ENCODE peak calls at places on chromosome 15, in four cellular contexts. G, D, F and L are unnamed samples.

GRCh38 chr15:37100109-37100873 is at the start of gene MEIS2:
- DNase-seq in G (peak; percentile 92), D (peak; percentile 96), F (peak; percentile 91), L (peak; percentile 98)

GRCh38 chr15:53753813-53754212 is 5.7 kb downstream of the WDR72 start:
- DNase-seq in G (no peak), D (no peak), F (no peak), L (no peak)

GRCh38 chr15:67101981-67102929 is 36.9 kb downstream of the SMAD3 start:
- DNase-seq in G (no peak), D (peak; percentile 87), F (no peak), L (no peak)

GRCh38 chr15:48522123-48522522 is 123.4 kb downstream of the FBN1 start:
- DNase-seq in G (no peak), D (no peak), F (no peak), L (no peak)

GRCh38 chr15:50137330-50137761 is 18.3 kb upstream of the ATP8B4 start:
- DNase-seq in G (no peak), D (peak; percentile 99), F (no peak), L (no peak)

GRCh38 chr15:63982381-63982854 is 63.9 kb downstream of the DAPK2 start:
- DNase-seq in G (no peak), D (no peak), F (no peak), L (no peak)

GRCh38 chr15:68887120-68887519 is 43.2 kb upstream of the SPESP1 start:
- DNase-seq in G (no peak), D (no peak), F (no peak), L (peak; percentile 75)

GRCh38 chr15:80265021-80265420 is 13.0 kb upstream of the CTXND1 start:
- DNase-seq in G (no peak), D (peak; percentile 17), F (no peak), L (no peak)

GRCh38 chr15:72222433-72222832 is 8.6 kb downstream of the PKM start:
- DNase-seq in G (peak; percentile 76), D (no peak), F (no peak), L (no peak)

GRCh38 chr15:35580606-35581005 is 34.6 kb upstream of the DPH6 start:
- DNase-seq in G (no peak), D (no peak), F (no peak), L (no peak)

GRCh38 chr15:38651328-38652038 is 86.9 kb upstream of the RASGRP1 start:
- DNase-seq in G (no peak), D (no peak), F (peak; percentile 57), L (no peak)

GRCh38 chr15:62809106-62809967 is 233.2 kb upstream of the TPM1 start:
- DNase-seq in G (no peak), D (peak; percentile 88), F (peak; percentile 5), L (no peak)

GRCh38 chr15:56963719-56964118 is 45.3 kb downstream of the TCF12 start:
- DNase-seq in G (no peak), D (no peak), F (peak; percentile 58), L (no peak)

GRCh38 chr15:22227961-22228762 is 147.8 kb downstream of the OR4M2 start:
- DNase-seq in G (no peak), D (no peak), F (no peak), L (no peak)

GRCh38 chr15:25787855-25788521 is 75.1 kb downstream of the ATP10A start:
- DNase-seq in G (peak; percentile 70), D (peak; percentile 63), F (no peak), L (no peak)

GRCh38 chr15:68315495-68316007 is 38.0 kb downstream of the FEM1B start:
- DNase-seq in G (no peak), D (peak; percentile 12), F (peak; percentile 36), L (no peak)

GRCh38 chr15:51263726-51264125 is 74.7 kb downstream of the CYP19A1 start:
- DNase-seq in G (no peak), D (no peak), F (no peak), L (no peak)

GRCh38 chr15:78727561-78727960 is 83.7 kb downstream of the ADAMTS7 start:
- DNase-seq in G (no peak), D (no peak), F (peak; percentile 90), L (no peak)
- H3K27ac ChIP-seq in G (no peak overlapping the region), D (no peak overlapping the region), F (no peak overlapping the region), L (no peak overlapping the region)

DNA sequence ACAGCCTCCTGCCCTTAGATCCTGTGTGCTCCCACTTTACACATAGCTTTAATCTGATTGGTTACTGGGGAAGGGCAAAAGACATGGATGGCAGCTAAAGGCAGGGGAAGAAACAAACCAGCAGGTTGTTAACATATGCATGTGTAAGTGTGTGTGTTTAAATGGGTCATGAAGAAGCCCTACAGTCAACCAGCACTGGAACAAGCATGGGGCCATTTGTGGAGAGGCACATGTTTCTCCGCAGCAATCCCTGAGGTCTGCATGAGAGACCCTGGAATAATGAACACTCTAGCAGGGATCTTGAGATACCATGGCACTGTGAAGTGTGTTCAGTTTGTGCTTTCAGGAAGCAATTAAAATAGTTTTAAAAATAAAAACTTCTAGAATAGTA is 6.0 kb downstream of the KLF13 start:
- DNase-seq in G (no peak), D (no peak), F (no peak), L (no peak)
- H3K4me3 ChIP-seq in G (no peak overlapping the region), D (no peak overlapping the region), F (no peak overlapping the region), L (no peak overlapping the region)

GRCh38 chr15:55587321-55588069 is 650 bp downstream of the PYGO1 start:
- DNase-seq in G (no peak), D (peak; percentile 47), F (peak; percentile 74), L (no peak)
- H3K27ac ChIP-seq in G (peak overlapping the region; percentile 23), D (peak overlapping the region; percentile 70), F (no peak overlapping the region), L (peak overlapping the region; percentile 91)

DNA sequence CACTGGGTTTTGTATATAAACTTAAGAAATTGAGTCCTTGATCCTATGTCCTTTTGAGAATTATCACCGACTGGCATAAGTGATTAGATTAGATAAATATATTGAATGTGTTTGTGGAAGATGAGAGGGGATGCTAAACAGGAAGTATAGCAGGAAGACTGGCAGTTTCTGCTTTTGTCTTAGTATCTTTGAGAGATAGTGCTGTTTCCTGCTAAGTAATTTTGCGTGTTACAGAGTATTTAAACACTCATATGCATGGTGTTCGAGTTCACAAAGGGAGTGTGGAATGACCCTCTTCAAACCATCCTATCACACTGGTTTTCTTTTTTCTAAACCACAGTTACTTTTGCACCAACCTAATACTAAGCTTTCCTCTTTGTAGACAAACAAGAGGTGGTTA is 106.0 kb downstream of the KLHL25 start:
- DNase-seq in G (no peak), D (no peak), F (no peak), L (no peak)
- H3K4me3 ChIP-seq in G (no peak overlapping the region), D (no peak overlapping the region), F (no peak overlapping the region), L (no peak overlapping the region)

GRCh38 chr15:96360581-96361308 is 30.2 kb downstream of the NR2F2 start:
- DNase-seq in G (no peak), D (no peak), F (peak; percentile 72), L (no peak)

GRCh38 chr15:96362001-96362758 is 31.7 kb downstream of the NR2F2 start:
- DNase-seq in G (no peak), D (no peak), F (no peak), L (no peak)

GRCh38 chr15:96363692-96364091 is 33.2 kb downstream of the NR2F2 start:
- DNase-seq in G (no peak), D (no peak), F (no peak), L (no peak)

GRCh38 chr15:96361309-96362000 is 31.0 kb downstream of the NR2F2 start:
- DNase-seq in G (peak; percentile 31), D (no peak), F (peak; percentile 46), L (no peak)

DNA sequence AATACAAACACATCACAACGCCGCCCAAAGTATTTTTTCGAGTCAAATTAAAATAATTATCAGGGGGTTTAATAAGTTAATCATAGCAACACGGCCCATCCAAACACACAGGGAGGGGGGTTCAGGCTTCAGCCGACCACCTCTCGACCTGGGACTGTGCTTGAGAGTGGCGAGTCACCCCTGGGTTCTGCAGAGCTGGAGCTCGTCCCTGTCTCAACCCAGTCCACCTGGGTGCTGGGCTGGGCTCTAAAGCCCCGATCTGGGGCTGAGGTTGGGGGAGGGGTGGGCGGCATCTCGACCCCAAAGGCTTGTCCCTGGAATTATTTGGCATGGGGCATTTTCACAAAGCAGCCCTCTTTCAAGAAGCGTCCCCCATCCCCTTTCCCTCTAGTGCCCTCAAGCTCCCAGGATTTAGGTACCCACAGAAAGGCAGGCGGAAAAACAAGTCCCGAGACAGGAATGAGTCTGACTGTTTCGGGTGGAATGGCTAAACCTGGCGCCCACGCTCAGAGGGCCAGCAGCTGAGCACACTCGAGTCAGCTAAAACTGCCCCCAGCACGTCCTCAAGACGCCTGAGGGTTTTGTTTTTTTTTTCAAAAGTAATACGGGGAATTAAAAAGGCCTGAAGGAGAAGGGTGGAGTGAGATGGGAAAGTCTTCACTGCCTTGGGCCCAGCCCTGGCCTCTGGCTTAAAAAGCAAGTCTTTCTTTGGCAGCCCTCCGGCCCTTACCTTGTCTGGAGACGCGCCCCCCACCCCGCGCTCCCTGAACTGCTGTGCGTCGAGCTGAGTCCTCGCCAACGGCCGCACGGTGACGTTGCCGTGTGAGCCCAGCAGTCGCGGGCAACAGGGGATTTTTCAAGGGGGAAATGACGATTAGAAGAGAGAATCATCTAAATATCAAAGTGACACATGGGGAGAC is 32.5 kb downstream of the NR2F2 start:
- DNase-seq in G (no peak), D (no peak), F (peak; percentile 73), L (no peak)
- H3K27ac ChIP-seq in G (no peak overlapping the region), D (no peak overlapping the region), F (no peak overlapping the region), L (no peak overlapping the region)

DNA sequence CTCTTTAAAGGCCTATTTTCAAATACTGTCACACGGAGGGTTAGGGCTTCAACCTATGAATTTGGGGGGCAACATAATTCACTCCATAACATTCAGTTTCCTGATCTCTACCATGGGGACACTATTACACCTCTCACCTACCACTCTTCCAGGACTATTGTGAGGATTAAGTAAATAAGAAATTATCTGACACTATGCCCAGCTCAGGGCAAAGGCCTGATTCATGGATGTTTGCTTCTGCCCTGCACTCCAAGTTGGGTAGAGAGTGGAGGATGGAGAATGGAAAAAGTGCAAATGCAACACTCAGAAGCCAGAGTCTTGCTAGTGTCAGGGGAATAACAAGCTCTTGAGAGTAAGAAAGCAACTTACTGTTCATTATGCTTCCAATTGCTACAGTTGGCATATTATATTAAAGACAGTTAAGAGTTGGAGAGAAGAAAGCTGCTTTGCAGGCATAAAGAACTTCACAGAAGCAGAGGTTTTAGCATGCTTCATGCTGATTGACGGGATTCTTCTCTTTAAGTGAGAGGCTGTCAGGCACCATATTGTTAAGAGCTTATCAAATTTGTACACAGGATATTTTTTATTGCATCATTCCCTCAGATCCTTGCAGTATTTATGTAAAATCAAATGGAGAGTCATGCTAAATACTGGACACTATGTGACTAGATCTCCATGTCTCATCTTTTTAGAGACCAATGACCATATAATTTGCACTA is 375.3 kb downstream of the VPS13C start:
- DNase-seq in G (no peak), D (no peak), F (no peak), L (no peak)
- H3K4me3 ChIP-seq in G (no peak overlapping the region), D (no peak overlapping the region), F (no peak overlapping the region), L (no peak overlapping the region)

GRCh38 chr15:89765694-89766093 is 10.4 kb upstream of the MESP2 start:
- DNase-seq in G (no peak), D (no peak), F (no peak), L (no peak)
- H3K27ac ChIP-seq in G (no peak overlapping the region), D (no peak overlapping the region), F (no peak overlapping the region), L (no peak overlapping the region)